ENCODE peak calls at places on chromosome 21, in eight cellular contexts. M is activated CD8-positive, alpha-beta memory T cell treated with anti-CD3 and anti-CD28 coated beads for 4 hours; O is globus pallidus; K is naive thymus-derived CD8-positive, alpha-beta T cell; B is LoVo; T is fibroblast of mammary gland; L is HEK293T; I is activated T-cell treated with anti-CD3 and anti-CD28 coated beads, Interleukin-2, amount 50 U/mL, for 72 hours. V is an unnamed sample.

GRCh38 chr21:43359081-43359822 is 67.7 kb downstream of the SIK1 start:
- DNase-seq in L (no peak), O (no peak), T (no peak), M (no peak), K (no peak), I (no peak), B (no peak), V (no peak)

GRCh38 chr21:15848632-15849031 is 118.8 kb downstream of the USP25 start:
- DNase-seq in B (peak; percentile 26), T (peak; percentile 83), O (no peak), I (no peak), M (no peak), K (no peak), L (no peak), V (no peak)

GRCh38 chr21:32371913-32372314 is 20.9 kb downstream of the URB1 start:
- DNase-seq in I (peak; percentile 11), K (no peak), L (no peak), O (no peak), T (peak; percentile 87), M (no peak), B (no peak), V (no peak)

GRCh38 chr21:45979651-45980050 is 1.9 kb upstream of the COL6A1 start:
- DNase-seq in B (no peak), T (no peak), K (no peak), O (no peak), L (no peak), I (peak; percentile 51), M (no peak), V (no peak)

GRCh38 chr21:38989745-38990423 is 184.2 kb downstream of the ETS2 start:
- DNase-seq in K (no peak), O (no peak), B (peak; percentile 45), T (peak; percentile 92), M (no peak), L (peak; percentile 64), I (no peak), V (peak; percentile 48)

GRCh38 chr21:37210017-37210593 is 57.0 kb downstream of the VPS26C start:
- DNase-seq in O (no peak), T (no peak), M (no peak), I (no peak), L (no peak), K (no peak), B (no peak), V (no peak)

GRCh38 chr21:42850866-42851391 is 28.4 kb downstream of the WDR4 start:
- DNase-seq in O (no peak), B (no peak), L (peak; percentile 80), M (no peak), I (peak; percentile 38), K (no peak), T (peak; percentile 14), V (peak; percentile 41)

GRCh38 chr21:43916076-43916475 is 51.1 kb downstream of the AGPAT3 start:
- DNase-seq in B (no peak), I (no peak), K (no peak), O (no peak), L (no peak), M (no peak), T (no peak), V (no peak)

GRCh38 chr21:25370311-25370744 is 237.0 kb downstream of the MRPL39 start:
- DNase-seq in B (no peak), T (peak; percentile 99), K (no peak), I (peak; percentile 36), O (no peak), M (no peak), L (no peak), V (peak; percentile 25)

GRCh38 chr21:25508364-25508763 is 98.9 kb downstream of the MRPL39 start:
- DNase-seq in K (no peak), M (no peak), T (no peak), L (no peak), O (no peak), B (no peak), I (no peak), V (no peak)

GRCh38 chr21:37793660-37794059 is 122.6 kb downstream of the KCNJ6 start:
- DNase-seq in I (no peak), M (no peak), K (no peak), B (no peak), L (no peak), T (no peak), O (no peak), V (no peak)

V was measured in A673.